ENCODE peak calls at places on chromosomes 4 and X, in ten cellular contexts. V is tibial nerve, W is prostate gland, C is WERI-Rb-1, O is PC-9, J is fibroblast of lung, I is dorsolateral prefrontal cortex, G is endodermal cell, Y is neuronal stem cell, P is suprapubic skin. M is an unnamed sample.

GRCh38 chrX:85244411-85245210 is 820 bp downstream of the ZNF711 start:
- DNase-seq in V (no peak), W (peak), C (peak), O (no peak), J (peak), I (peak), G (peak), Y (peak), P (no peak), M (no peak)

GRCh38 chrX:74383611-74384010 is 37.7 kb upstream of the SLC16A2 start:
- DNase-seq in V (no peak), W (peak), C (peak), O (peak), J (peak), I (peak), G (peak), Y (peak), P (no peak), M (no peak)

GRCh38 chr4:48269861-48270515 is 350 bp upstream of the TEC start:
- DNase-seq in V (peak), W (peak), C (peak), O (peak), J (peak), I (peak), G (peak), Y (peak), P (peak), M (no peak)

GRCh38 chrX:1480082-1480785 is 27.5 kb upstream of the ASMTL start:
- DNase-seq in V (no peak), W (no peak), C (no peak), O (no peak), J (no peak), I (no peak), G (no peak), Y (no peak), P (no peak), M (no peak)

GRCh38 chrX:71493111-71493613 is 39.7 kb upstream of the OGT start:
- DNase-seq in V (peak), W (peak), C (no peak), O (no peak), J (no peak), I (no peak), G (no peak), Y (no peak), P (no peak), M (no peak)

GRCh38 chr4:123488916-123489315 is 92.3 kb downstream of the SPRY1 start:
- DNase-seq in V (no peak), W (no peak), C (no peak), O (peak), J (peak), I (no peak), G (no peak), Y (no peak), P (no peak), M (peak)

GRCh38 chr4:175509320-175509719 is 302.7 kb downstream of the GPM6A start:
- DNase-seq in V (no peak), W (no peak), C (peak), O (no peak), J (no peak), I (no peak), G (peak), Y (no peak), P (no peak), M (no peak)

GRCh38 chr4:142614621-142615323 is 231.3 kb downstream of the INPP4B start:
- DNase-seq in V (no peak), W (no peak), C (no peak), O (no peak), J (peak), I (no peak), G (no peak), Y (no peak), P (no peak), M (no peak)

GRCh38 chr4:49032440-49033161 is 46.5 kb downstream of the CWH43 start:
- DNase-seq in V (no peak), W (no peak), C (peak), O (peak), J (no peak), I (peak), G (peak), Y (no peak), P (no peak), M (no peak)

GRCh38 chr4:27381806-27382205 is 521.2 kb downstream of the STIM2 start:
- DNase-seq in V (no peak), W (no peak), C (no peak), O (no peak), J (peak), I (no peak), G (no peak), Y (no peak), P (no peak), M (no peak)

GRCh38 chr4:53478671-53479456 is 101.4 kb downstream of the FIP1L1 start:
- DNase-seq in V (no peak), W (no peak), C (no peak), O (no peak), J (peak), I (no peak), G (no peak), Y (no peak), P (no peak), M (peak)

GRCh38 chr4:159837071-159837470 is 734.2 kb downstream of the RAPGEF2 start:
- DNase-seq in V (no peak), W (no peak), C (no peak), O (no peak), J (no peak), I (no peak), G (no peak), Y (no peak), P (no peak), M (no peak)

GRCh38 chrX:65674351-65674893 is 7.0 kb downstream of the MSN start:
- DNase-seq in V (no peak), W (no peak), C (no peak), O (no peak), J (peak), I (no peak), G (no peak), Y (no peak), P (no peak), M (no peak)

GRCh38 chrX:106791495-106791894 is 11.0 kb upstream of the TBC1D8B start:
- DNase-seq in V (no peak), W (no peak), C (no peak), O (no peak), J (peak), I (no peak), G (no peak), Y (no peak), P (no peak), M (no peak)

GRCh38 chr4:84151574-84151973 is 347.5 kb downstream of the NKX6-1 start:
- DNase-seq in V (no peak), W (no peak), C (no peak), O (no peak), J (no peak), I (no peak), G (no peak), Y (no peak), P (no peak), M (no peak)

GRCh38 chrX:139759637-139760036 is 51.7 kb upstream of the MCF2 start:
- DNase-seq in V (no peak), W (no peak), C (peak), O (peak), J (peak), I (no peak), G (peak), Y (peak), P (no peak), M (no peak)

GRCh38 chr4:25367004-25367621 is 9.9 kb upstream of the ANAPC4 start:
- DNase-seq in V (no peak), W (no peak), C (no peak), O (no peak), J (peak), I (no peak), G (no peak), Y (no peak), P (no peak), M (no peak)

GRCh38 chrX:22134681-22135080 is 102.6 kb downstream of the PHEX start:
- DNase-seq in V (no peak), W (peak), C (no peak), O (peak), J (peak), I (no peak), G (no peak), Y (no peak), P (no peak), M (no peak)
- H3K27ac ChIP-seq in V (peak), W (no peak), C (no peak), O (peak), J (peak), I (no peak), G (peak), Y (no peak), P (peak), M (peak)

GRCh38 chr4:21596521-21596920 is 352.1 kb downstream of the KCNIP4 start:
- DNase-seq in V (no peak), W (no peak), C (no peak), O (no peak), J (no peak), I (no peak), G (no peak), Y (no peak), P (no peak), M (no peak)
- H3K27ac ChIP-seq in V (no peak), W (no peak), C (no peak), O (no peak), J (no peak), I (peak), G (no peak), Y (no peak), P (no peak), M (no peak)

DNA sequence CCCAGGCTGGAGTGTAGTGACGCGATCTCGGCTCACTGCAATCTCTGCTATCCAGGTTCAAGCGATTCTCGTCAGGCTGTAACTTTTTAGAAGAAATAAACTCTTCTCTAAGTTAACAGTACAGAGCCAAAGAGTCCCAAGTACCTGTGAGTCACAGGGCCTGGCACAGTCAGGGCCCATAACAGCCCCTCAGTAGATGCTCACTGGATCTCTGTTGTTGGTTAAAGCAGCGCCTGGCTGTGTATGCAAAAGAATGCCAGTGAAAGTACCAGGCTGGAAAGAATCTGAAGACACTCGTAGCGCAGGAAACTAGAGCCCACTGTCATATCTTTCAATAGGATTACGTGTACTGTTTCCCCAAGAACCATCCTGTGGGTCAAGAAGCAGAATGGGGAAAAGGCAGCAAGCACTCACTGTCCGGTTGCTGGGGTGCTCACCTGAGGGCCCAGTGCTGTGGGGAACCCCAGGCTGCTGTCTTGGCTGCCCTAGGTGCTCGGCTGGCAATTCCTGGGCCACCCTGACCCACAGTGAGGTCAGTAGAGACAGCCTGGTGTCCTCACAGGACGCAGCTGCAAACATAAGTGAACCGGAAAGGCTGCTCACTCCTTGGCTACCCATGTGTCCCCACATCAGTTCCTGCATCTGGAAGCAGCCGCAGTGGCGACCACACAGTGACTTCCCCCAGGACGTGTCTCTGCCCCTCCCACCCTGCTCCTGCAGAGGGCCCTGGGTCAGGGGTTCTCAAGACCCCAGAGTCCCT is 3.1 kb upstream of the SLBP start:
- DNase-seq in V (no peak), W (no peak), C (no peak), O (no peak), J (no peak), I (no peak), G (no peak), Y (no peak), P (no peak), M (no peak)
- H3K27ac ChIP-seq in V (no peak), W (no peak), C (no peak), O (no peak), J (no peak), I (no peak), G (no peak), Y (no peak), P (no peak), M (no peak)

GRCh38 chr4:168842186-168842585 is 167.9 kb downstream of the CBR4 start:
- DNase-seq in V (no peak), W (no peak), C (no peak), O (no peak), J (peak), I (no peak), G (no peak), Y (no peak), P (no peak), M (no peak)

GRCh38 chr4:168840988-168841681 is 168.9 kb downstream of the CBR4 start:
- DNase-seq in V (no peak), W (no peak), C (no peak), O (no peak), J (peak), I (peak), G (no peak), Y (no peak), P (no peak), M (no peak)

GRCh38 chr4:168839758-168840385 is 170.2 kb downstream of the CBR4 start:
- DNase-seq in V (no peak), W (no peak), C (no peak), O (no peak), J (no peak), I (no peak), G (no peak), Y (no peak), P (no peak), M (no peak)

GRCh38 chr4:168840386-168840763 is 169.7 kb downstream of the CBR4 start:
- DNase-seq in V (no peak), W (no peak), C (no peak), O (no peak), J (peak), I (no peak), G (no peak), Y (no peak), P (no peak), M (no peak)

GRCh38 chr4:168841682-168842019 is 168.4 kb downstream of the CBR4 start:
- DNase-seq in V (no peak), W (no peak), C (no peak), O (no peak), J (no peak), I (no peak), G (no peak), Y (no peak), P (no peak), M (no peak)
- H3K27ac ChIP-seq in V (peak), W (peak), C (no peak), O (no peak), J (no peak), I (peak), G (no peak), Y (no peak), P (peak), M (peak)

DNA sequence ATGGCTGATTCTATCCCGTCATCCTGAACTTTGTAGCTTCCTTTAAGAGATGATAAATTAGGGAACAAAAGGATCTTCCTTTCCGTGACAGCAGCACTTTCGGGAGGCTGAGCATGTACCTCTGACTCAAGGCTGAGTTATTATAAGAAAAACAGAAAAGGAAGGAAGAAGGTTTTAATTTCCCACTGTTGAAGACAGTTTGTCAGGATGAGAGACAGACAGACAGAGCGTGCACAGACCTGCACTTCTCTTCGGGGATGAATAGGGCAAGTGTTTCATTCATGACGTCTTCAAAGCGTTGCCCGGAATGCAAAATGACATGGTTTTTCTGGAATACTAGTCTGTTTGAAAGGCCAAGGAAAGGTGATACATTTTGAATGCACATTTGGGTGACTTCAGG is 405.3 kb upstream of the FAT1 start:
- DNase-seq in V (no peak), W (peak), C (no peak), O (no peak), J (peak), I (no peak), G (no peak), Y (no peak), P (no peak), M (peak)
- H3K27ac ChIP-seq in V (no peak), W (no peak), C (no peak), O (no peak), J (no peak), I (no peak), G (no peak), Y (no peak), P (no peak), M (peak)

GRCh38 chr4:113998531-113998930 is 19.1 kb upstream of the ARSJ start:
- DNase-seq in V (no peak), W (no peak), C (no peak), O (no peak), J (peak), I (no peak), G (no peak), Y (no peak), P (no peak), M (no peak)

GRCh38 chr4:113990886-113991285 is 11.4 kb upstream of the ARSJ start:
- DNase-seq in V (no peak), W (no peak), C (no peak), O (no peak), J (no peak), I (no peak), G (no peak), Y (no peak), P (no peak), M (no peak)

GRCh38 chr4:113997206-113997605 is 17.8 kb upstream of the ARSJ start:
- DNase-seq in V (no peak), W (no peak), C (no peak), O (no peak), J (no peak), I (no peak), G (no peak), Y (no peak), P (no peak), M (no peak)

GRCh38 chr4:113998026-113998425 is 18.6 kb upstream of the ARSJ start:
- DNase-seq in V (no peak), W (no peak), C (no peak), O (no peak), J (no peak), I (no peak), G (no peak), Y (no peak), P (no peak), M (no peak)

DNA sequence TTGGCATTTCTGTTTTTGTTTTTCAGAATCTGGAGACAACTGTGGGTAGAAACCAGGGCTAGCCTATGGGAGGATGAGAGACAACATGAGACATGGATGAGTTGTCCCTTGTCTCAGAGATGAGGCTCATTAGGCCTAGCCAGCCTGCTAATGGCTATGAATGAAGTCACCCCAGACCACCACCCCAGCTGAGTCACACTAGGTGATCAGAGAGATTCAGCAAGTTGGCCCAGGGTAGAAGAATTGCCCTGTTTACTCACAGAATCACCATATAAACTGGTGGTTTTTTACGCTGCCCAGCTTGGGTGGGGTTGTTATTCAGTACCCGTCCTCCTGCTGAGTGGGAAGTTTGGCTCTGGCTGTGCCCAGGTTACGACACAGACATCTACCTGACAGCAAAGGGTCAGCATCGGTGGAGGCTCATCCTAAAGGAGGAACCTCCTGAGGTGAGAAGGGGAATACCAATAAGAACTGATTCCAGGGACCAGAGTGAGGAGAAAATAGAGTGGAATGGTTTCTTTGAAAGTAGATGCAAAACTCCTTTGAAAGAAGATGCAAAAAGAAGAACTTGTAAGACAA is 17.2 kb upstream of the ARSJ start:
- DNase-seq in V (no peak), W (no peak), C (no peak), O (no peak), J (peak), I (no peak), G (peak), Y (no peak), P (no peak), M (peak)
- H3K27ac ChIP-seq in V (no peak), W (no peak), C (no peak), O (no peak), J (no peak), I (no peak), G (no peak), Y (no peak), P (no peak), M (peak)

GRCh38 chr4:8221985-8222384 is 22.9 kb downstream of the SH3TC1 start:
- DNase-seq in V (no peak), W (no peak), C (no peak), O (no peak), J (no peak), I (no peak), G (no peak), Y (no peak), P (no peak), M (no peak)

GRCh38 chr4:8219236-8219635 is 20.1 kb downstream of the SH3TC1 start:
- DNase-seq in V (no peak), W (no peak), C (no peak), O (no peak), J (no peak), I (no peak), G (no peak), Y (no peak), P (no peak), M (no peak)

GRCh38 chr4:8222609-8223391 is 23.7 kb downstream of the SH3TC1 start:
- DNase-seq in V (no peak), W (no peak), C (no peak), O (no peak), J (no peak), I (no peak), G (no peak), Y (no peak), P (no peak), M (no peak)

GRCh38 chr4:8220661-8221446 is 21.8 kb downstream of the SH3TC1 start:
- DNase-seq in V (no peak), W (no peak), C (no peak), O (no peak), J (no peak), I (no peak), G (no peak), Y (no peak), P (no peak), M (no peak)

DNA sequence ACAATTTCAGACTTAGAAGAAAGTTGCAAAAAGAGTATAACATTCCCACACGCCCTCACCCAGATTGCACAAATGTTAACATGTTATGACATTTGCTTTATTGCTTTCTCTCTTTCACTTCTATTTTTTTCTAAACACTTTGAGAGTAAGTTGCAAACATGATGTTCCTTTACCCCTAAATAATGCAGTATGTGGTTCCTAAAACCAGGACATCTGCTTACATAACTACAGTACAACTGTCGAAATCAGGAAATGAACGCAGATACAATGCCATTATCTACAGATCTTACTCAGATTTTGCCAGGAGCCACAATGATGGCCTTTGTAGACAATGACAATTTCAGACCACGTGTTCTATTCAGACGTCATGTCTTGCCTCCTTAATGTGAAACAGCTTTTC is 22.4 kb downstream of the SH3TC1 start:
- DNase-seq in V (no peak), W (no peak), C (no peak), O (no peak), J (peak), I (no peak), G (no peak), Y (no peak), P (no peak), M (no peak)
- H3K27ac ChIP-seq in V (peak), W (peak), C (no peak), O (no peak), J (no peak), I (peak), G (no peak), Y (no peak), P (no peak), M (no peak)

GRCh38 chr4:17489721-17490120 is 22.2 kb downstream of the QDPR start:
- DNase-seq in V (no peak), W (no peak), C (no peak), O (no peak), J (no peak), I (no peak), G (no peak), Y (no peak), P (no peak), M (no peak)

GRCh38 chr4:17491196-17491595 is 20.7 kb downstream of the QDPR start:
- DNase-seq in V (no peak), W (no peak), C (no peak), O (no peak), J (no peak), I (no peak), G (no peak), Y (no peak), P (no peak), M (no peak)

GRCh38 chr4:17492058-17492741 is 19.7 kb downstream of the QDPR start:
- DNase-seq in V (no peak), W (no peak), C (no peak), O (no peak), J (no peak), I (no peak), G (no peak), Y (no peak), P (no peak), M (no peak)

GRCh38 chr4:17489123-17489522 is 22.8 kb downstream of the QDPR start:
- DNase-seq in V (no peak), W (no peak), C (no peak), O (no peak), J (no peak), I (no peak), G (no peak), Y (no peak), P (no peak), M (no peak)

GRCh38 chr4:17490575-17491059 is 21.3 kb downstream of the QDPR start:
- DNase-seq in V (no peak), W (peak), C (no peak), O (no peak), J (no peak), I (no peak), G (no peak), Y (no peak), P (no peak), M (no peak)
- H3K27ac ChIP-seq in V (no peak), W (peak), C (no peak), O (no peak), J (no peak), I (peak), G (no peak), Y (no peak), P (no peak), M (no peak)

GRCh38 chr4:29453421-29453820 is 1266.7 kb upstream of the PCDH7 start:
- DNase-seq in V (no peak), W (no peak), C (no peak), O (no peak), J (no peak), I (no peak), G (no peak), Y (no peak), P (no peak), M (no peak)
- H3K27ac ChIP-seq in V (no peak), W (no peak), C (no peak), O (no peak), J (no peak), I (no peak), G (no peak), Y (no peak), P (no peak), M (no peak)